ENCODE peak calls at places on chromosomes 6 and 20, in four cellular contexts. W, U, H and I are unnamed samples. For H3K4me1, the result is how much of the 10 kb centered on the place peaks cover.

GRCh38 chr6:147508073-147508870 is at the start of gene SAMD5:
- DNase-seq in W (no peak), U (no peak), H (no peak), I (no peak)

GRCh38 chr20:63363013-63363957 is 2.1 kb upstream of the CHRNA4 start:
- DNase-seq in W (no peak), U (no peak), H (no peak), I (no peak)

GRCh38 chr6:169520104-169520503 is 181.7 kb downstream of the WDR27 start:
- DNase-seq in W (no peak), U (no peak), H (no peak), I (no peak)

GRCh38 chr6:118815495-118815894 is 78.5 kb upstream of the ASF1A start:
- DNase-seq in W (no peak), U (no peak), H (no peak), I (no peak)

GRCh38 chr6:6915219-6915618 is 192.5 kb upstream of the RREB1 start:
- DNase-seq in W (no peak), U (no peak), H (no peak), I (no peak)

GRCh38 chr20:36461600-36462439 is 79.5 kb upstream of the MYL9 start:
- DNase-seq in W (peak), U (no peak), H (no peak), I (no peak)

GRCh38 chr20:56088381-56088780 is 83.1 kb upstream of the CBLN4 start:
- DNase-seq in W (no peak), U (no peak), H (no peak), I (no peak)

GRCh38 chr6:138572200-138572875 is 73.0 kb upstream of the NHSL1 start:
- DNase-seq in W (peak), U (no peak), H (no peak), I (no peak)

GRCh38 chr6:145235207-145235606 is 500.1 kb downstream of the EPM2A start:
- DNase-seq in W (no peak), U (no peak), H (no peak), I (no peak)

GRCh38 chr20:2398453-2398852 is 17.8 kb downstream of the TGM6 start:
- DNase-seq in W (no peak), U (no peak), H (no peak), I (no peak)

GRCh38 chr20:41619360-41620115 is 1.4 kb upstream of the CHD6 start:
- DNase-seq in W (no peak), U (no peak), H (no peak), I (no peak)

GRCh38 chr6:4780360-4780812 is 4.2 kb downstream of the CDYL start:
- DNase-seq in W (no peak), U (no peak), H (no peak), I (no peak)

GRCh38 chr6:166106076-166106686 is 61.5 kb downstream of the TBXT start:
- DNase-seq in W (peak), U (no peak), H (peak), I (no peak)

GRCh38 chr6:113352029-113352801 is 504.9 kb upstream of the MARCKS start:
- DNase-seq in W (no peak), U (no peak), H (peak), I (no peak)

GRCh38 chr20:4444404-4444803 is 277.3 kb upstream of the PRND start:
- DNase-seq in W (no peak), U (no peak), H (no peak), I (no peak)

GRCh38 chr6:149318581-149319286 is 1.2 kb downstream of the TAB2 start:
- DNase-seq in W (no peak), U (no peak), H (no peak), I (no peak)

GRCh38 chr20:822651-823325 is 10.7 kb upstream of the FAM110A start:
- DNase-seq in W (no peak), U (no peak), H (no peak), I (no peak)

GRCh38 chr6:152295346-152295745 is 341.8 kb downstream of the SYNE1 start:
- DNase-seq in W (no peak), U (no peak), H (no peak), I (no peak)

GRCh38 chr6:86936834-86937218 is 502 bp upstream of the HTR1E start:
- DNase-seq in W (no peak), U (no peak), H (no peak), I (no peak)

GRCh38 chr20:40508821-40509220 is 180.2 kb downstream of the MAFB start:
- DNase-seq in W (no peak), U (no peak), H (no peak), I (no peak)

GRCh38 chr20:63692436-63693078 is 3.9 kb upstream of the TNFRSF6B start:
- DNase-seq in W (no peak), U (no peak), H (no peak), I (no peak)

GRCh38 chr20:31788578-31788977 is 30.6 kb upstream of the MYLK2 start:
- DNase-seq in W (no peak), U (no peak), H (no peak), I (no peak)

GRCh38 chr6:21949211-21949801 is 347.5 kb downstream of the PRL start:
- DNase-seq in W (no peak), U (no peak), H (no peak), I (no peak)

GRCh38 chr20:25253606-25254275 is 5.9 kb downstream of the PYGB start:
- DNase-seq in W (no peak), U (no peak), H (no peak), I (no peak)

GRCh38 chr20:19213946-19214490 is 1.6 kb downstream of the SLC24A3 start:
- DNase-seq in W (no peak), U (no peak), H (no peak), I (no peak)

GRCh38 chr20:10171864-10172751 is 46.5 kb upstream of the SNAP25 start:
- DNase-seq in W (no peak), U (peak), H (no peak), I (no peak)

GRCh38 chr6:118652051-118652699 is 784 bp upstream of the CEP85L start:
- DNase-seq in W (no peak), U (no peak), H (no peak), I (no peak)

GRCh38 chr20:36070451-36070850 is 84.1 kb upstream of the EPB41L1 start:
- DNase-seq in W (peak), U (no peak), H (no peak), I (no peak)

GRCh38 chr20:53935353-53936084 is 134.9 kb downstream of the BCAS1 start:
- DNase-seq in W (no peak), U (no peak), H (no peak), I (no peak)
- H3K4me3 ChIP-seq in W (no peak), U (no peak), H (no peak), I (no peak)

DNA sequence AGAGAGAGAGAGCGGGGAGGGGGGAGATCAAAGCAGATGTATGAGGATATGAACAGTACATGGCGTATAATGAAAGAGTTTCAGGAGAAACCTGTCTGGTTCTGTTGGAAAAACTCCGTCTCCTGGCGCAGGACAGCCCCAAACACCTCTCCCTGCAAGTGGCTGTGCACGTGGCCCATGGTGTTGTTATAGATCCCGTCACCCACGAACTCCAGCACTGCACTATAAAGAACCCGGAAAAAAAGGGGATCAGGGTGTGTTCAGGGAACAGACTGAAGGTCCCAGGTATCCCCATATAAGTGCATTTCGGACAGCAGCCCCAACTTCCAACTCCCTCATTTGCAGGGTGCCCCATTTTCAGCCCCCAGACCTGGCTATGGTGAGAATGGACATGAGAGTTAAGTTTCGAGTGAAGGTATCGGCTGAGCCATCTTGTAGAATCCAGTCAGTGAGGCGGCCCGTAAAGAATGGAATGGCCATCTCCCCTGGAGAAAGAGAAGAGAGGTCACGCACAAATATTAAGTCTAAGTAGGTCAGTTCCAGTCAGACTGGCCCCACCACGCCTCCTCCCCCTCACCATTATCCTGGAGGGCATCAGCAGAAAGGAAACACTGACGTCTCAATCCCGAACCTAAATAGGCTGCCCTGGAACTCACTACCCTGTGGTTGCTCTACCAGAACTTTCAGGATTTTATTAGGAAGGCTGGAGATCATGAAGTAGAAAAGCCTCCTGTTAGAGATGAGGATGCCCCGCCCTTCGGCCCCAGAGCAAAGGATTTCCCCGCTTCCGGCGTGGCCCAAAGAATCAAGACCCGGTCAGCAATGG is 1.3 kb downstream of the TAP1 start:
- DNase-seq in W (no peak), U (no peak), H (no peak), I (no peak)
- H3K4me1 ChIP-seq in W (under half), U (under half), H (under half), I (under half)

DNA sequence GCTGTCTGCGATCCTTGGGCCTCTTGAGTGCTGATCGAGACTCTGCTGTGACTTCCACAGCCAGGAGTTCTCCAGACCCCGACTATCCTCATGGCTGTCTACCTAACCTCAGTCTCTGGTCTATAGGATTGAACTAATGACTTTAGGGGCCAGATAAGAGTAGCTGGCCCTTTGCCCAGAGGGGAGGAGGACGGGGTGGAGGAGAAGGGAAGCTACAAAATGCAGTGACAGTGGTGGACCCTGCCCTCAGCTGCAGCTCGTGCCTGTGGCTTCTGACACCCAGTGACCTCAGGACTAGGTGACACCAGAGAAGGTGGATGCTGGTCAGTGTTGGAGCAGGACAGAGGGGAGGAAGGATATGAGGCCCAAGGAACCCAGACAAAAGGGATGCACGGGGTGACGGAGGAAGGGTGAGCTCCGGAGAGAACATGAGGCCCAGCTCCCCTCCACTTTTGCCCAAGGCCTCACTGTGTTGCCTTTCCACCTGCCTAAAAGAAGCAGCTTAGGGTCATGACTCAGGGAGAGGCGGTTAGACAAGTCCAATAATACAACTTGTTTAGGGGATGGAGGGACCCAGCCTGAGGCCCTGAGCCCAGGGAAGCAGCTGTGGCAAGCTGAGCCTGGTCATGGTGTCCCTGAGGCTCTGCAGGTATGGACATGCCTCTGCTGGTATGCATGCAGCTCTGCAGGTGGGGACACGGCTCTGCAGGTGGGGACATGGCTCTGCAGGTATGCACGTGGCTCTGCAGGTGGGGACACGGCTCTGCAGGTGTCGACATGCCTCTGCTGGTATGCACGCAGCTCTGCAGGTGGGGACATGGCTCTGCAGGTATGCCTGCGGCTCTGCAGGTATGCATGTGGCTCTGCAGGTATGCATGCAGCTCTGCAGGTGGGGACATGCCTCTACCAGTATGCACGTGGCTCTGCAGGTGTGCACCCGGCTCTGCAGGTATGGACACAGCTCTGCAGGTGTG is 67.7 kb downstream of the SYNJ2 start:
- DNase-seq in W (no peak), U (no peak), H (no peak), I (no peak)
- TF ChIP-seq CTCF in W (no peak), U (no peak), H (no peak), I (no peak)

GRCh38 chr6:18277181-18278006 is 13.1 kb upstream of the DEK start:
- DNase-seq in W (no peak), U (no peak), H (no peak), I (no peak)

GRCh38 chr6:18281564-18281963 is 17.2 kb upstream of the DEK start:
- DNase-seq in W (no peak), U (no peak), H (no peak), I (no peak)

GRCh38 chr6:18280084-18280483 is 15.8 kb upstream of the DEK start:
- DNase-seq in W (no peak), U (no peak), H (no peak), I (no peak)

DNA sequence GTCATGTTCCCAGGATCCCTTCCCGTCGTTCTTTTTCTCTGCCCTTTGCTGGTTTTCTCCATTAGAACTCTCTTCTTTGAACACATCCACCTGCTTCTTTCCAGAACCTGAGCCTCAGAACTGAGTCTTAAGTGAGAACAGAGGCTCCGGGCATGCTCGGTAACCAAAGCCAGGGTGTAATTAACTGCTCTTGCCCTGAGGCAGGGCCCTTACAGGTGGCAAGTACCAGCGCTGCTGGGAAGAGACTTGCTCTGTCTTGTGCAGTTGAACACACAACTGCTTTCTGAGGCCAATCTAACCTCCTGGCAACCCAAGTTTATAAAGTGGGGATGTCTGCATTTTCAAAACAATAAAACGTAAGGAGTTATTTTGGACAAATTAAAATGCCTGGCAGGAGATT is 12.3 kb upstream of the DEK start:
- DNase-seq in W (no peak), U (no peak), H (no peak), I (no peak)
- H3K4me3 ChIP-seq in W (no peak), U (no peak), H (peak), I (peak)

GRCh38 chr6:156950084-156950483 is 172.9 kb downstream of the ARID1B start:
- DNase-seq in W (no peak), U (no peak), H (no peak), I (no peak)
- H3K4me1 ChIP-seq in W (under half), U (under half), H (under half), I (half or more)